ENCODE peak calls at places on chromosomes 11 and 22, in ten cellular contexts. J is brain microvascular endothelial cell, H is ovary, V is HFFc6, L is AG09319, A is heart left ventricle, U is neural progenitor cell, P is Peyer's patch, X is neural crest cell, D is fibroblast of lung. Y is an unnamed sample.

GRCh38 chr11:119030329-119031047 is at the start of gene SLC37A4:
- DNase-seq in J (peak; percentile 96), H (peak; percentile 98), V (peak; percentile 95), L (peak; percentile 92), A (peak; percentile 96), U (peak; percentile 99), P (peak; percentile 100), X (peak; percentile 97), D (peak; percentile 97), Y (peak; percentile 90)

GRCh38 chr11:47946682-47947575 is 33.4 kb upstream of the PTPRJ start:
- DNase-seq in J (peak; percentile 89), H (peak; percentile 64), V (peak; percentile 91), L (peak; percentile 81), A (peak; percentile 23), U (no peak), P (peak; percentile 71), X (no peak), D (peak; percentile 98), Y (peak; percentile 92)

GRCh38 chr11:74634537-74634936 is 42.2 kb downstream of the POLD3 start:
- DNase-seq in J (peak; percentile 39), H (no peak), V (peak; percentile 13), L (no peak), A (no peak), U (no peak), P (no peak), X (no peak), D (peak; percentile 65), Y (no peak)

GRCh38 chr22:24567668-24568067 is 11.9 kb downstream of the SNRPD3 start:
- DNase-seq in J (no peak), H (no peak), V (no peak), L (no peak), A (no peak), U (no peak), P (no peak), X (no peak), D (no peak), Y (no peak)

GRCh38 chr11:123111465-123111864 is 49.5 kb upstream of the HSPA8 start:
- DNase-seq in J (no peak), H (no peak), V (peak; percentile 58), L (no peak), A (no peak), U (peak; percentile 70), P (no peak), X (no peak), D (peak; percentile 59), Y (no peak)

GRCh38 chr11:58787903-58788302 is 56.2 kb upstream of the GLYAT start:
- DNase-seq in J (no peak), H (no peak), V (peak; percentile 29), L (no peak), A (no peak), U (no peak), P (no peak), X (no peak), D (peak; percentile 14), Y (no peak)

GRCh38 chr11:66999555-66999954 is 23.4 kb upstream of the SYT12 start:
- DNase-seq in J (no peak), H (no peak), V (no peak), L (no peak), A (no peak), U (no peak), P (no peak), X (no peak), D (no peak), Y (no peak)

GRCh38 chr11:93921695-93922468 is 71.5 kb upstream of the VSTM5 start:
- DNase-seq in J (peak; percentile 34), H (no peak), V (peak; percentile 68), L (peak; percentile 29), A (peak; percentile 14), U (peak; percentile 81), P (no peak), X (peak; percentile 40), D (peak; percentile 64), Y (no peak)

GRCh38 chr11:128506384-128506783 is 81.0 kb downstream of the ETS1 start:
- DNase-seq in J (no peak), H (no peak), V (no peak), L (no peak), A (no peak), U (no peak), P (no peak), X (no peak), D (no peak), Y (no peak)

GRCh38 chr11:2944953-2945756 is 15.9 kb upstream of the PHLDA2 start:
- DNase-seq in J (peak; percentile 93), H (peak; percentile 87), V (peak; percentile 83), L (peak; percentile 75), A (peak; percentile 93), U (peak; percentile 86), P (peak; percentile 88), X (peak; percentile 50), D (peak; percentile 94), Y (peak; percentile 60)

GRCh38 chr22:38981005-38981658 is 1.0 kb upstream of the APOBEC3B start:
- DNase-seq in J (no peak), H (peak; percentile 54), V (peak; percentile 15), L (no peak), A (no peak), U (peak; percentile 66), P (no peak), X (no peak), D (peak; percentile 68), Y (no peak)

GRCh38 chr11:27291954-27292641 is 70.9 kb downstream of the CCDC34 start:
- DNase-seq in J (no peak), H (no peak), V (no peak), L (no peak), A (no peak), U (no peak), P (peak; percentile 66), X (no peak), D (peak; percentile 60), Y (no peak)

GRCh38 chr11:103709366-103709765 is 327.1 kb upstream of the DDI1 start:
- DNase-seq in J (no peak), H (no peak), V (no peak), L (no peak), A (no peak), U (no peak), P (no peak), X (no peak), D (no peak), Y (no peak)

GRCh38 chr22:21587803-21588611 is 20.5 kb downstream of the UBE2L3 start:
- DNase-seq in J (no peak), H (no peak), V (peak; percentile 64), L (no peak), A (no peak), U (no peak), P (no peak), X (no peak), D (peak; percentile 78), Y (no peak)

GRCh38 chr11:66996609-66997273 is 21.6 kb downstream of the C11orf86 start:
- DNase-seq in J (peak; percentile 77), H (no peak), V (peak; percentile 20), L (no peak), A (no peak), U (no peak), P (no peak), X (no peak), D (peak; percentile 80), Y (peak; percentile 11)

GRCh38 chr11:84901986-84902385 is 725.2 kb downstream of the DLG2 start:
- DNase-seq in J (no peak), H (no peak), V (no peak), L (peak; percentile 72), A (peak; percentile 10), U (no peak), P (no peak), X (no peak), D (peak; percentile 88), Y (peak; percentile 38)

GRCh38 chr11:19087658-19088057 is 27.1 kb upstream of the MRGPRX2 start:
- DNase-seq in J (peak; percentile 31), H (no peak), V (peak; percentile 89), L (no peak), A (no peak), U (no peak), P (no peak), X (no peak), D (peak; percentile 91), Y (peak; percentile 71)

GRCh38 chr22:46213052-46213451 is 37.0 kb downstream of the CDPF1 start:
- DNase-seq in J (no peak), H (no peak), V (no peak), L (no peak), A (no peak), U (no peak), P (no peak), X (no peak), D (no peak), Y (no peak)

GRCh38 chr11:17921620-17922473 is 91.0 kb downstream of the SERGEF start:
- DNase-seq in J (peak; percentile 15), H (no peak), V (no peak), L (peak; percentile 43), A (no peak), U (no peak), P (no peak), X (no peak), D (peak; percentile 15), Y (peak; percentile 21)

GRCh38 chr22:40818747-40819662 is at the start of gene SLC25A17:
- DNase-seq in J (peak; percentile 63), H (peak; percentile 89), V (peak; percentile 69), L (peak; percentile 30), A (peak; percentile 89), U (peak; percentile 95), P (peak; percentile 96), X (peak; percentile 73), D (peak; percentile 78), Y (no peak)
- TF ChIP-seq CTCF in J (peak; percentile 69), H (no peak), V (peak; percentile 57), L (peak; percentile 52), A (no peak), U (peak; percentile 43), P (peak; percentile 28), X (peak; percentile 56), D (peak; percentile 57), Y (peak; percentile 47)

DNA sequence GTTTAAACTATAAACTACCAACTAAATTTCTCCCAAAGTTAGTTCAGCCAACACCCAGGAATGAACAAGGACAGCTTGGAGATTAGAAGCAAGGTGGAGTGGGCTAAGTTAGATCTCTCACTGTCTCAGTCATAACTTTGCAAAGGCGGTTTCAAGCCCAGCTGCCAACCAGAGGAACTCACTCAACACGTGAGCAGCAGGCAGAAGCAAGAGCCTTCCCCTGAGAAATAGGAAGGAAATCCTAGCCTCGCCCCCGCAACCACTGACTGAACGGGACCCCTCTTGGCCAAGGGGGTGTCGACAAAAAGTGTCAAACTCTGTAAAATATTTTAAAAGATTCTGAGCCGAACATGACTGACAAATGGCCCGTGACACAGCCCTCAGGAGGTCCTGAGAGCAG is 4.4 kb upstream of the KRTAP5-9 start:
- DNase-seq in J (no peak), H (no peak), V (no peak), L (no peak), A (no peak), U (no peak), P (no peak), X (no peak), D (no peak), Y (no peak)
- TF ChIP-seq CTCF in J (no peak), H (no peak), V (no peak), L (no peak), A (no peak), U (no peak), P (no peak), X (no peak), D (no peak), Y (no peak)

GRCh38 chr11:79610678-79611077 is 169.8 kb upstream of the TENM4 start:
- DNase-seq in J (no peak), H (no peak), V (no peak), L (no peak), A (no peak), U (peak; percentile 15), P (no peak), X (no peak), D (no peak), Y (no peak)
- TF ChIP-seq CTCF in J (peak; percentile 4), H (no peak), V (peak; percentile 42), L (no peak), A (no peak), U (peak; percentile 36), P (no peak), X (peak; percentile 15), D (no peak), Y (peak; percentile 6)

GRCh38 chr22:19368876-19369275 is 62.7 kb downstream of the HIRA start:
- DNase-seq in J (no peak), H (no peak), V (no peak), L (no peak), A (no peak), U (no peak), P (no peak), X (no peak), D (no peak), Y (no peak)
- TF ChIP-seq CTCF in J (no peak), H (no peak), V (no peak), L (no peak), A (no peak), U (no peak), P (no peak), X (no peak), D (no peak), Y (no peak)